ENCODE peak calls at places on chromosomes 5 and 9, in seven cellular contexts. One of them, this sample, is unnamed.

GRCh38 chr9:1018121-1018520 is 32.0 kb upstream of the DMRT2 start:
- DNase-seq in Caki2: no peak
- DNase-seq in NCI-H146: no peak
- DNase-seq in amniotic epithelial cell: no peak
- DNase-seq in GM23338: peak
- DNase-seq in neuronal stem cell: no peak
- DNase-seq in activated CD4-positive, alpha-beta T cell treated with anti-CD3 and anti-CD28 coated beads, Interleukin-2, amount 50 U/mL, for 1 hour: peak
- DNase-seq in this sample: no peak

GRCh38 chr5:81749186-81749561 is 1.7 kb downstream of the SSBP2 start:
- DNase-seq in Caki2: peak
- DNase-seq in NCI-H146: no peak
- DNase-seq in amniotic epithelial cell: no peak
- DNase-seq in GM23338: peak
- DNase-seq in neuronal stem cell: no peak
- DNase-seq in activated CD4-positive, alpha-beta T cell treated with anti-CD3 and anti-CD28 coated beads, Interleukin-2, amount 50 U/mL, for 1 hour: no peak
- DNase-seq in this sample: no peak

GRCh38 chr9:93268551-93269314 is 84.8 kb downstream of the WNK2 start:
- DNase-seq in Caki2: no peak
- DNase-seq in NCI-H146: peak
- DNase-seq in amniotic epithelial cell: no peak
- DNase-seq in GM23338: no peak
- DNase-seq in neuronal stem cell: no peak
- DNase-seq in activated CD4-positive, alpha-beta T cell treated with anti-CD3 and anti-CD28 coated beads, Interleukin-2, amount 50 U/mL, for 1 hour: peak
- DNase-seq in this sample: no peak

GRCh38 chr5:100872409-100873190 is 30.5 kb downstream of the ST8SIA4 start:
- DNase-seq in Caki2: no peak
- DNase-seq in NCI-H146: no peak
- DNase-seq in amniotic epithelial cell: no peak
- DNase-seq in GM23338: no peak
- DNase-seq in neuronal stem cell: no peak
- DNase-seq in activated CD4-positive, alpha-beta T cell treated with anti-CD3 and anti-CD28 coated beads, Interleukin-2, amount 50 U/mL, for 1 hour: no peak
- DNase-seq in this sample: no peak

GRCh38 chr5:133818031-133818431 is 150.4 kb downstream of the C5orf15 start:
- DNase-seq in Caki2: no peak
- DNase-seq in NCI-H146: no peak
- DNase-seq in amniotic epithelial cell: peak
- DNase-seq in GM23338: no peak
- DNase-seq in neuronal stem cell: no peak
- DNase-seq in activated CD4-positive, alpha-beta T cell treated with anti-CD3 and anti-CD28 coated beads, Interleukin-2, amount 50 U/mL, for 1 hour: no peak
- DNase-seq in this sample: no peak

GRCh38 chr9:2655411-2655901 is 33.9 kb downstream of the VLDLR start:
- DNase-seq in Caki2: peak
- DNase-seq in NCI-H146: no peak
- DNase-seq in amniotic epithelial cell: peak
- DNase-seq in GM23338: no peak
- DNase-seq in neuronal stem cell: no peak
- DNase-seq in activated CD4-positive, alpha-beta T cell treated with anti-CD3 and anti-CD28 coated beads, Interleukin-2, amount 50 U/mL, for 1 hour: no peak
- DNase-seq in this sample: peak

GRCh38 chr5:75021229-75021628 is 31.1 kb downstream of the GCNT4 start:
- DNase-seq in Caki2: no peak
- DNase-seq in NCI-H146: no peak
- DNase-seq in amniotic epithelial cell: no peak
- DNase-seq in GM23338: no peak
- DNase-seq in neuronal stem cell: no peak
- DNase-seq in activated CD4-positive, alpha-beta T cell treated with anti-CD3 and anti-CD28 coated beads, Interleukin-2, amount 50 U/mL, for 1 hour: no peak
- DNase-seq in this sample: no peak

GRCh38 chr5:180799902-180800801 is 2.5 kb downstream of the MGAT1 start:
- DNase-seq in Caki2: no peak
- DNase-seq in NCI-H146: no peak
- DNase-seq in amniotic epithelial cell: peak
- DNase-seq in GM23338: no peak
- DNase-seq in neuronal stem cell: no peak
- DNase-seq in activated CD4-positive, alpha-beta T cell treated with anti-CD3 and anti-CD28 coated beads, Interleukin-2, amount 50 U/mL, for 1 hour: no peak
- DNase-seq in this sample: peak

GRCh38 chr9:130143974-130144373 is 28.2 kb upstream of the NCS1 start:
- DNase-seq in Caki2: no peak
- DNase-seq in NCI-H146: no peak
- DNase-seq in amniotic epithelial cell: peak
- DNase-seq in GM23338: no peak
- DNase-seq in neuronal stem cell: no peak
- DNase-seq in activated CD4-positive, alpha-beta T cell treated with anti-CD3 and anti-CD28 coated beads, Interleukin-2, amount 50 U/mL, for 1 hour: no peak
- DNase-seq in this sample: peak

GRCh38 chr9:19431361-19432171 is 22.8 kb downstream of the ACER2 start:
- DNase-seq in Caki2: no peak
- DNase-seq in NCI-H146: no peak
- DNase-seq in amniotic epithelial cell: peak
- DNase-seq in GM23338: no peak
- DNase-seq in neuronal stem cell: no peak
- DNase-seq in activated CD4-positive, alpha-beta T cell treated with anti-CD3 and anti-CD28 coated beads, Interleukin-2, amount 50 U/mL, for 1 hour: no peak
- DNase-seq in this sample: no peak

GRCh38 chr5:169545762-169546161 is 37.8 kb upstream of the SPDL1 start:
- DNase-seq in Caki2: peak
- DNase-seq in NCI-H146: no peak
- DNase-seq in amniotic epithelial cell: peak
- DNase-seq in GM23338: no peak
- DNase-seq in neuronal stem cell: no peak
- DNase-seq in activated CD4-positive, alpha-beta T cell treated with anti-CD3 and anti-CD28 coated beads, Interleukin-2, amount 50 U/mL, for 1 hour: no peak
- DNase-seq in this sample: peak

GRCh38 chr9:123138156-123138555 is 104.7 kb downstream of the GPR21 start:
- DNase-seq in Caki2: no peak
- DNase-seq in NCI-H146: no peak
- DNase-seq in amniotic epithelial cell: no peak
- DNase-seq in GM23338: no peak
- DNase-seq in neuronal stem cell: no peak
- DNase-seq in activated CD4-positive, alpha-beta T cell treated with anti-CD3 and anti-CD28 coated beads, Interleukin-2, amount 50 U/mL, for 1 hour: no peak
- DNase-seq in this sample: no peak

GRCh38 chr5:58672521-58672920 is 89.6 kb downstream of the RAB3C start:
- DNase-seq in Caki2: no peak
- DNase-seq in NCI-H146: no peak
- DNase-seq in amniotic epithelial cell: no peak
- DNase-seq in GM23338: no peak
- DNase-seq in neuronal stem cell: no peak
- DNase-seq in activated CD4-positive, alpha-beta T cell treated with anti-CD3 and anti-CD28 coated beads, Interleukin-2, amount 50 U/mL, for 1 hour: no peak
- DNase-seq in this sample: no peak

GRCh38 chr5:171162165-171162564 is 146.9 kb upstream of the TLX3 start:
- DNase-seq in Caki2: no peak
- DNase-seq in NCI-H146: peak
- DNase-seq in amniotic epithelial cell: no peak
- DNase-seq in GM23338: peak
- DNase-seq in neuronal stem cell: no peak
- DNase-seq in activated CD4-positive, alpha-beta T cell treated with anti-CD3 and anti-CD28 coated beads, Interleukin-2, amount 50 U/mL, for 1 hour: no peak
- DNase-seq in this sample: no peak

GRCh38 chr5:33362915-33363314 is 77.8 kb upstream of the TARS1 start:
- DNase-seq in Caki2: no peak
- DNase-seq in NCI-H146: no peak
- DNase-seq in amniotic epithelial cell: peak
- DNase-seq in GM23338: peak
- DNase-seq in neuronal stem cell: no peak
- DNase-seq in activated CD4-positive, alpha-beta T cell treated with anti-CD3 and anti-CD28 coated beads, Interleukin-2, amount 50 U/mL, for 1 hour: no peak
- DNase-seq in this sample: no peak

GRCh38 chr5:149605998-149606721 is 24.9 kb downstream of the ARHGEF37 start:
- DNase-seq in Caki2: peak
- DNase-seq in NCI-H146: no peak
- DNase-seq in amniotic epithelial cell: peak
- DNase-seq in GM23338: no peak
- DNase-seq in neuronal stem cell: no peak
- DNase-seq in activated CD4-positive, alpha-beta T cell treated with anti-CD3 and anti-CD28 coated beads, Interleukin-2, amount 50 U/mL, for 1 hour: no peak
- DNase-seq in this sample: peak

GRCh38 chr5:37849641-37850040 is 9.8 kb upstream of the GDNF start:
- DNase-seq in Caki2: no peak
- DNase-seq in NCI-H146: no peak
- DNase-seq in amniotic epithelial cell: no peak
- DNase-seq in GM23338: no peak
- DNase-seq in neuronal stem cell: no peak
- DNase-seq in activated CD4-positive, alpha-beta T cell treated with anti-CD3 and anti-CD28 coated beads, Interleukin-2, amount 50 U/mL, for 1 hour: no peak
- DNase-seq in this sample: no peak

GRCh38 chr5:150989695-150990094 is 30.7 kb upstream of the GPX3 start:
- DNase-seq in Caki2: no peak
- DNase-seq in NCI-H146: no peak
- DNase-seq in amniotic epithelial cell: peak
- DNase-seq in GM23338: peak
- DNase-seq in neuronal stem cell: no peak
- DNase-seq in activated CD4-positive, alpha-beta T cell treated with anti-CD3 and anti-CD28 coated beads, Interleukin-2, amount 50 U/mL, for 1 hour: no peak
- DNase-seq in this sample: no peak

GRCh38 chr9:137252555-137253506 is 1.7 kb downstream of the STPG3 start:
- DNase-seq in Caki2: no peak
- DNase-seq in NCI-H146: peak
- DNase-seq in amniotic epithelial cell: no peak
- DNase-seq in GM23338: peak
- DNase-seq in neuronal stem cell: no peak
- DNase-seq in activated CD4-positive, alpha-beta T cell treated with anti-CD3 and anti-CD28 coated beads, Interleukin-2, amount 50 U/mL, for 1 hour: no peak
- DNase-seq in this sample: no peak

GRCh38 chr5:90996089-90996488 is 387.0 kb downstream of the ARRDC3 start:
- DNase-seq in Caki2: no peak
- DNase-seq in NCI-H146: no peak
- DNase-seq in amniotic epithelial cell: no peak
- DNase-seq in GM23338: no peak
- DNase-seq in neuronal stem cell: no peak
- DNase-seq in activated CD4-positive, alpha-beta T cell treated with anti-CD3 and anti-CD28 coated beads, Interleukin-2, amount 50 U/mL, for 1 hour: no peak
- DNase-seq in this sample: no peak

GRCh38 chr5:154220625-154221024 is 30.1 kb downstream of the GALNT10 start:
- DNase-seq in Caki2: no peak
- DNase-seq in NCI-H146: no peak
- DNase-seq in amniotic epithelial cell: peak
- DNase-seq in GM23338: no peak
- DNase-seq in neuronal stem cell: no peak
- DNase-seq in activated CD4-positive, alpha-beta T cell treated with anti-CD3 and anti-CD28 coated beads, Interleukin-2, amount 50 U/mL, for 1 hour: no peak
- DNase-seq in this sample: peak

GRCh38 chr5:136133416-136134383 is 1.1 kb downstream of the SMAD5 start:
- DNase-seq in Caki2: peak
- DNase-seq in NCI-H146: peak
- DNase-seq in amniotic epithelial cell: peak
- DNase-seq in GM23338: peak
- DNase-seq in neuronal stem cell: peak
- DNase-seq in activated CD4-positive, alpha-beta T cell treated with anti-CD3 and anti-CD28 coated beads, Interleukin-2, amount 50 U/mL, for 1 hour: peak
- DNase-seq in this sample: peak

GRCh38 chr5:40780199-40780598 is 18.0 kb downstream of the PRKAA1 start:
- DNase-seq in Caki2: no peak
- DNase-seq in NCI-H146: no peak
- DNase-seq in amniotic epithelial cell: no peak
- DNase-seq in GM23338: no peak
- DNase-seq in neuronal stem cell: no peak
- DNase-seq in activated CD4-positive, alpha-beta T cell treated with anti-CD3 and anti-CD28 coated beads, Interleukin-2, amount 50 U/mL, for 1 hour: no peak
- DNase-seq in this sample: no peak

GRCh38 chr5:36878421-36879088 is 2.0 kb downstream of the NIPBL start:
- DNase-seq in Caki2: no peak
- DNase-seq in NCI-H146: peak
- DNase-seq in amniotic epithelial cell: peak
- DNase-seq in GM23338: peak
- DNase-seq in neuronal stem cell: peak
- DNase-seq in activated CD4-positive, alpha-beta T cell treated with anti-CD3 and anti-CD28 coated beads, Interleukin-2, amount 50 U/mL, for 1 hour: no peak
- DNase-seq in this sample: no peak

GRCh38 chr9:112104901-112105300 is 70.2 kb downstream of the SUSD1 start:
- DNase-seq in Caki2: no peak
- DNase-seq in NCI-H146: no peak
- DNase-seq in amniotic epithelial cell: no peak
- DNase-seq in GM23338: no peak
- DNase-seq in neuronal stem cell: no peak
- DNase-seq in activated CD4-positive, alpha-beta T cell treated with anti-CD3 and anti-CD28 coated beads, Interleukin-2, amount 50 U/mL, for 1 hour: no peak
- DNase-seq in this sample: no peak

GRCh38 chr5:40572947-40573346 is 106.8 kb upstream of the PTGER4 start:
- DNase-seq in Caki2: no peak
- DNase-seq in NCI-H146: no peak
- DNase-seq in amniotic epithelial cell: no peak
- DNase-seq in GM23338: no peak
- DNase-seq in neuronal stem cell: no peak
- DNase-seq in activated CD4-positive, alpha-beta T cell treated with anti-CD3 and anti-CD28 coated beads, Interleukin-2, amount 50 U/mL, for 1 hour: no peak
- DNase-seq in this sample: no peak

GRCh38 chr9:113879906-113880305 is 3.8 kb downstream of the ZNF618 start:
- DNase-seq in Caki2: no peak
- DNase-seq in NCI-H146: no peak
- DNase-seq in amniotic epithelial cell: peak
- DNase-seq in GM23338: no peak
- DNase-seq in neuronal stem cell: no peak
- DNase-seq in activated CD4-positive, alpha-beta T cell treated with anti-CD3 and anti-CD28 coated beads, Interleukin-2, amount 50 U/mL, for 1 hour: no peak
- DNase-seq in this sample: no peak

GRCh38 chr5:95870105-95870672 is 47.7 kb upstream of the GLRX start:
- DNase-seq in Caki2: no peak
- DNase-seq in NCI-H146: no peak
- DNase-seq in amniotic epithelial cell: peak
- DNase-seq in GM23338: no peak
- DNase-seq in neuronal stem cell: no peak
- DNase-seq in activated CD4-positive, alpha-beta T cell treated with anti-CD3 and anti-CD28 coated beads, Interleukin-2, amount 50 U/mL, for 1 hour: no peak
- DNase-seq in this sample: peak

GRCh38 chr9:28539432-28539831 is 966.2 kb upstream of the C9orf72 start:
- DNase-seq in Caki2: no peak
- DNase-seq in NCI-H146: peak
- DNase-seq in amniotic epithelial cell: no peak
- DNase-seq in GM23338: no peak
- DNase-seq in neuronal stem cell: no peak
- DNase-seq in activated CD4-positive, alpha-beta T cell treated with anti-CD3 and anti-CD28 coated beads, Interleukin-2, amount 50 U/mL, for 1 hour: no peak
- DNase-seq in this sample: no peak

GRCh38 chr9:130590305-130590704 is 10.9 kb downstream of the FUBP3 start:
- DNase-seq in Caki2: no peak
- DNase-seq in NCI-H146: no peak
- DNase-seq in amniotic epithelial cell: no peak
- DNase-seq in GM23338: no peak
- DNase-seq in neuronal stem cell: no peak
- DNase-seq in activated CD4-positive, alpha-beta T cell treated with anti-CD3 and anti-CD28 coated beads, Interleukin-2, amount 50 U/mL, for 1 hour: no peak
- DNase-seq in this sample: no peak

GRCh38 chr5:160315968-160316367 is 3.6 kb upstream of the CCNJL start:
- DNase-seq in Caki2: peak
- DNase-seq in NCI-H146: peak
- DNase-seq in amniotic epithelial cell: peak
- DNase-seq in GM23338: no peak
- DNase-seq in neuronal stem cell: no peak
- DNase-seq in activated CD4-positive, alpha-beta T cell treated with anti-CD3 and anti-CD28 coated beads, Interleukin-2, amount 50 U/mL, for 1 hour: no peak
- DNase-seq in this sample: peak

GRCh38 chr5:132979976-132980375 is 16.5 kb upstream of the AFF4 start:
- DNase-seq in Caki2: no peak
- DNase-seq in NCI-H146: no peak
- DNase-seq in amniotic epithelial cell: no peak
- DNase-seq in GM23338: no peak
- DNase-seq in neuronal stem cell: no peak
- DNase-seq in activated CD4-positive, alpha-beta T cell treated with anti-CD3 and anti-CD28 coated beads, Interleukin-2, amount 50 U/mL, for 1 hour: no peak
- DNase-seq in this sample: no peak

GRCh38 chr5:82594097-82594496 is 315.9 kb upstream of the RPS23 start:
- DNase-seq in Caki2: no peak
- DNase-seq in NCI-H146: no peak
- DNase-seq in amniotic epithelial cell: peak
- DNase-seq in GM23338: no peak
- DNase-seq in neuronal stem cell: no peak
- DNase-seq in activated CD4-positive, alpha-beta T cell treated with anti-CD3 and anti-CD28 coated beads, Interleukin-2, amount 50 U/mL, for 1 hour: no peak
- DNase-seq in this sample: no peak

GRCh38 chr5:56264417-56265025 is 31.4 kb upstream of the ANKRD55 start:
- DNase-seq in Caki2: peak
- DNase-seq in NCI-H146: peak
- DNase-seq in amniotic epithelial cell: peak
- DNase-seq in GM23338: peak
- DNase-seq in neuronal stem cell: peak
- DNase-seq in activated CD4-positive, alpha-beta T cell treated with anti-CD3 and anti-CD28 coated beads, Interleukin-2, amount 50 U/mL, for 1 hour: no peak
- DNase-seq in this sample: peak

This sample was measured in kidney glomerular epithelial cell.